ENCODE peak calls at places on chromosomes 16 and 17, in seven cellular contexts. F is activated naive CD4-positive, alpha-beta T cell treated with anti-CD3 and anti-CD28 coated beads, Interleukin-2, amount 50 U/mL, for 16 hours; A is right atrium auricular region; Y is effector memory CD4-positive, alpha-beta T cell; Z is GM13976; C is T-helper 1 cell; P is PC-9. H is an unnamed sample.

GRCh38 chr17:64343833-64344637 is 46.6 kb downstream of the PECAM1 start:
- DNase-seq in F (peak; percentile 23), A (peak; percentile 79), Y (no peak), Z (peak; percentile 52), C (peak; percentile 12), P (peak; percentile 80), H (no peak)

GRCh38 chr17:77963441-77963840 is 4.9 kb downstream of the TNRC6C start:
- DNase-seq in F (no peak), A (no peak), Y (peak; percentile 40), Z (no peak), C (peak; percentile 47), P (no peak), H (peak; percentile 65)

GRCh38 chr17:18182190-18182977 is 1.2 kb upstream of the ALKBH5 start:
- DNase-seq in F (no peak), A (no peak), Y (no peak), Z (no peak), C (no peak), P (peak; percentile 17), H (no peak)

GRCh38 chr16:1950559-1950958 is 3.9 kb downstream of the RPL3L start:
- DNase-seq in F (no peak), A (no peak), Y (no peak), Z (no peak), C (no peak), P (no peak), H (no peak)

GRCh38 chr17:78258323-78259229 is 27.1 kb downstream of the TMEM235 start:
- DNase-seq in F (peak; percentile 76), A (no peak), Y (peak; percentile 43), Z (no peak), C (peak; percentile 57), P (no peak), H (no peak)

GRCh38 chr16:80437707-80438106 is 103.1 kb upstream of the DYNLRB2 start:
- DNase-seq in F (no peak), A (no peak), Y (no peak), Z (no peak), C (no peak), P (no peak), H (no peak)

GRCh38 chr16:75319513-75320401 is 68.3 kb upstream of the BCAR1 start:
- DNase-seq in F (no peak), A (no peak), Y (no peak), Z (peak; percentile 64), C (no peak), P (no peak), H (peak; percentile 58)

GRCh38 chr16:87642491-87642890 is 40.2 kb downstream of the JPH3 start:
- DNase-seq in F (no peak), A (no peak), Y (no peak), Z (no peak), C (no peak), P (no peak), H (no peak)

GRCh38 chr17:64781013-64781392 is 118.9 kb upstream of the SMURF2 start:
- DNase-seq in F (no peak), A (no peak), Y (no peak), Z (peak; percentile 46), C (no peak), P (peak; percentile 37), H (no peak)

GRCh38 chr17:50326831-50327364 is 19.0 kb upstream of the XYLT2 start:
- DNase-seq in F (no peak), A (no peak), Y (no peak), Z (no peak), C (no peak), P (no peak), H (no peak)

GRCh38 chr17:71502443-71502842 is 618.4 kb upstream of the SOX9 start:
- DNase-seq in F (no peak), A (no peak), Y (no peak), Z (no peak), C (no peak), P (no peak), H (no peak)